ENCODE peak calls at places on chromosomes 6 and 20, in eight cellular contexts. R is activated B cell treated with CpG ODN at 0.5 μM for 24 hours; F is activated naive CD4-positive, alpha-beta T cell; U is smooth muscle cell of the brain vasculature; X is IMR-90; G is activated CD4-positive, alpha-beta T cell treated with anti-CD3 and anti-CD28 coated beads for 1 hour; T is NCI-H1105; V is sciatic nerve. S is an unnamed sample.

GRCh38 chr20:62953839-62954703 is 1.6 kb downstream of the SLC17A9 start:
- DNase-seq in T (peak), U (no peak), R (peak), V (peak), G (peak), F (peak), X (peak), S (no peak)

GRCh38 chr6:152428126-152428525 is 209.0 kb downstream of the SYNE1 start:
- DNase-seq in F (no peak), U (no peak), X (peak), V (no peak), T (no peak), R (no peak), G (no peak), S (no peak)

GRCh38 chr6:55957961-55958422 is 82.6 kb upstream of the BMP5 start:
- DNase-seq in F (no peak), U (no peak), T (no peak), G (no peak), V (no peak), X (peak), R (no peak), S (no peak)

GRCh38 chr6:25054469-25054868 is 118.7 kb upstream of the RIPOR2 start:
- DNase-seq in F (no peak), G (no peak), T (no peak), R (no peak), U (no peak), X (peak), V (no peak), S (no peak)

GRCh38 chr6:135995160-135995898 is 143.8 kb downstream of the PDE7B start:
- DNase-seq in F (no peak), V (no peak), U (no peak), R (no peak), X (peak), T (no peak), G (no peak), S (peak)

GRCh38 chr6:73134588-73134987 is 90.7 kb downstream of the KHDC1L start:
- DNase-seq in U (no peak), X (peak), T (no peak), G (no peak), F (no peak), R (peak), V (no peak), S (no peak)

GRCh38 chr6:152124432-152125074 is 317.1 kb downstream of the ESR1 start:
- DNase-seq in G (no peak), T (peak), R (no peak), X (peak), U (peak), F (no peak), V (no peak), S (no peak)

GRCh38 chr6:35091353-35092083 is 49.6 kb downstream of the TCP11 start:
- DNase-seq in R (no peak), V (no peak), G (no peak), X (peak), U (no peak), T (no peak), F (no peak), S (no peak)

GRCh38 chr6:128333581-128334223 is 186.7 kb downstream of the PTPRK start:
- DNase-seq in R (no peak), G (no peak), F (no peak), T (no peak), U (no peak), X (no peak), V (no peak), S (no peak)

GRCh38 chr6:45728674-45729073 is 287.0 kb downstream of the CLIC5 start:
- DNase-seq in R (no peak), F (no peak), G (no peak), X (peak), U (no peak), V (no peak), T (no peak), S (no peak)

GRCh38 chr20:30595698-30596097 is 661.8 kb upstream of the DEFB115 start:
- DNase-seq in T (no peak), F (no peak), G (no peak), X (no peak), V (no peak), R (no peak), U (no peak), S (no peak)

GRCh38 chr20:17615645-17616479 is 46.0 kb downstream of the DSTN start:
- DNase-seq in G (peak), V (peak), F (no peak), R (no peak), X (no peak), U (no peak), T (no peak), S (no peak)

GRCh38 chr20:8757146-8757545 is 311.7 kb upstream of the PLCB4 start:
- DNase-seq in V (no peak), G (no peak), X (peak), F (no peak), R (no peak), U (no peak), T (no peak), S (no peak)

GRCh38 chr6:136491251-136491650 is 59.0 kb downstream of the MAP7 start:
- DNase-seq in T (no peak), G (no peak), R (no peak), F (no peak), U (no peak), X (no peak), V (no peak), S (no peak)

GRCh38 chr20:63641146-63641791 is 12.0 kb downstream of the STMN3 start:
- DNase-seq in R (no peak), U (no peak), G (peak), V (no peak), T (no peak), F (peak), X (no peak), S (no peak)

GRCh38 chr6:78835817-78836216 is 31.5 kb upstream of the IRAK1BP1 start:
- DNase-seq in F (no peak), V (no peak), X (peak), U (no peak), R (no peak), T (no peak), G (no peak), S (no peak)

GRCh38 chr6:3500262-3501001 is 43.6 kb upstream of the SLC22A23 start:
- DNase-seq in U (no peak), V (no peak), X (peak), G (no peak), F (no peak), T (no peak), R (no peak), S (no peak)

GRCh38 chr20:25042531-25043498 is 15.1 kb downstream of the ACSS1 start:
- DNase-seq in V (peak), T (no peak), U (no peak), R (peak), G (no peak), F (no peak), X (no peak), S (no peak)

GRCh38 chr6:40788661-40789111 is 201.5 kb upstream of the LRFN2 start:
- DNase-seq in X (no peak), F (no peak), R (no peak), G (no peak), U (no peak), V (no peak), T (no peak), S (no peak)

GRCh38 chr20:50762045-50762422 is 30.7 kb downstream of the PARD6B start:
- DNase-seq in V (no peak), G (no peak), F (no peak), T (no peak), R (no peak), U (no peak), X (peak), S (no peak)

GRCh38 chr6:47075741-47076421 is 33.7 kb upstream of the ADGRF1 start:
- DNase-seq in X (no peak), F (no peak), T (no peak), U (peak), G (no peak), V (no peak), R (no peak), S (peak)

GRCh38 chr6:112187736-112188135 is 66.6 kb downstream of the LAMA4 start:
- DNase-seq in F (no peak), T (no peak), G (no peak), U (no peak), R (no peak), V (no peak), X (no peak), S (no peak)

GRCh38 chr20:63977392-63978276 is 1.8 kb downstream of the SAMD10 start:
- DNase-seq in F (peak), U (no peak), R (no peak), G (no peak), V (no peak), T (no peak), X (peak), S (no peak)

GRCh38 chr6:12289655-12290489 is at the start of gene EDN1:
- DNase-seq in X (peak), F (peak), U (peak), V (peak), G (peak), R (peak), T (peak), S (no peak)

GRCh38 chr6:136547336-136547735 is 2.9 kb downstream of the MAP7 start:
- DNase-seq in F (no peak), U (no peak), T (no peak), V (no peak), G (no peak), R (no peak), X (peak), S (no peak)

GRCh38 chr6:105178110-105178509 is 1.7 kb downstream of the POPDC3 start:
- DNase-seq in V (no peak), X (peak), R (no peak), T (no peak), F (no peak), U (no peak), G (no peak), S (no peak)

GRCh38 chr6:66866801-66867200 is 1159.8 kb upstream of the EYS start:
- DNase-seq in F (no peak), V (no peak), R (no peak), T (no peak), U (no peak), X (no peak), G (no peak), S (no peak)